ENCODE peak calls at places on chromosomes 16 and 17, in four cellular contexts. One of them, this sample, is unnamed.

GRCh38 chr16:85425061-85425662 is 188.0 kb upstream of the GSE1 start:
- DNase-seq in tibial artery: no peak
- DNase-seq in nephron progenitor cell: peak
- DNase-seq in ovary: peak
- DNase-seq in this sample: no peak

GRCh38 chr16:79673635-79674034 is 73.1 kb upstream of the MAF start:
- DNase-seq in tibial artery: no peak
- DNase-seq in nephron progenitor cell: no peak
- DNase-seq in ovary: no peak
- DNase-seq in this sample: no peak

GRCh38 chr17:7774037-7774659 is 56.6 kb downstream of the DNAH2 start:
- DNase-seq in tibial artery: no peak
- DNase-seq in nephron progenitor cell: no peak
- DNase-seq in ovary: no peak
- DNase-seq in this sample: no peak

GRCh38 chr16:86429663-86430062 is 80.7 kb upstream of the FOXF1 start:
- DNase-seq in tibial artery: no peak
- DNase-seq in nephron progenitor cell: no peak
- DNase-seq in ovary: no peak
- DNase-seq in this sample: no peak

GRCh38 chr16:82456683-82457082 is 170.1 kb upstream of the CDH13 start:
- DNase-seq in tibial artery: peak
- DNase-seq in nephron progenitor cell: peak
- DNase-seq in ovary: no peak
- DNase-seq in this sample: peak

GRCh38 chr16:4828567-4829320 is 18.3 kb downstream of the GLYR1 start:
- DNase-seq in tibial artery: no peak
- DNase-seq in nephron progenitor cell: no peak
- DNase-seq in ovary: no peak
- DNase-seq in this sample: no peak

GRCh38 chr16:56317998-56318912 is 107.1 kb downstream of the AMFR start:
- DNase-seq in tibial artery: peak
- DNase-seq in nephron progenitor cell: peak
- DNase-seq in ovary: peak
- DNase-seq in this sample: peak

GRCh38 chr16:81585785-81586184 is 141.2 kb downstream of the CMIP start:
- DNase-seq in tibial artery: no peak
- DNase-seq in nephron progenitor cell: no peak
- DNase-seq in ovary: no peak
- DNase-seq in this sample: no peak

GRCh38 chr17:50361561-50362480 is 11.2 kb downstream of the MRPL27 start:
- DNase-seq in tibial artery: no peak
- DNase-seq in nephron progenitor cell: peak
- DNase-seq in ovary: no peak
- DNase-seq in this sample: peak

GRCh38 chr16:72270531-72270930 is 98.6 kb upstream of the PMFBP1 start:
- DNase-seq in tibial artery: no peak
- DNase-seq in nephron progenitor cell: no peak
- DNase-seq in ovary: no peak
- DNase-seq in this sample: no peak

GRCh38 chr17:50290074-50290702 is 15.9 kb downstream of the TMEM92 start:
- DNase-seq in tibial artery: peak
- DNase-seq in nephron progenitor cell: no peak
- DNase-seq in ovary: peak
- DNase-seq in this sample: no peak

GRCh38 chr16:70258065-70258464 is 6.3 kb upstream of the EXOSC6 start:
- DNase-seq in tibial artery: peak
- DNase-seq in nephron progenitor cell: no peak
- DNase-seq in ovary: no peak
- DNase-seq in this sample: peak

GRCh38 chr16:8173111-8173644 is 417.1 kb downstream of the TMEM114 start:
- DNase-seq in tibial artery: no peak
- DNase-seq in nephron progenitor cell: peak
- DNase-seq in ovary: no peak
- DNase-seq in this sample: peak

GRCh38 chr17:39225308-39225973 is at the start of gene STAC2:
- DNase-seq in tibial artery: no peak
- DNase-seq in nephron progenitor cell: no peak
- DNase-seq in ovary: no peak
- DNase-seq in this sample: no peak

GRCh38 chr16:84598391-84598750 is 19.5 kb downstream of the COTL1 start:
- DNase-seq in tibial artery: no peak
- DNase-seq in nephron progenitor cell: no peak
- DNase-seq in ovary: no peak
- DNase-seq in this sample: no peak

GRCh38 chr17:45143101-45143670 is 5.1 kb upstream of the HEXIM1 start:
- DNase-seq in tibial artery: no peak
- DNase-seq in nephron progenitor cell: no peak
- DNase-seq in ovary: peak
- DNase-seq in this sample: no peak

GRCh38 chr16:4474192-4474961 is at the start of gene NMRAL1:
- DNase-seq in tibial artery: peak
- DNase-seq in nephron progenitor cell: peak
- DNase-seq in ovary: peak
- DNase-seq in this sample: peak

GRCh38 chr17:54945671-54946070 is 22.8 kb downstream of the COX11 start:
- DNase-seq in tibial artery: no peak
- DNase-seq in nephron progenitor cell: no peak
- DNase-seq in ovary: no peak
- DNase-seq in this sample: no peak

GRCh38 chr17:50934161-50934560 is 68.0 kb upstream of the TOB1 start:
- DNase-seq in tibial artery: no peak
- DNase-seq in nephron progenitor cell: no peak
- DNase-seq in ovary: no peak
- DNase-seq in this sample: no peak

GRCh38 chr16:14681115-14681514 is 13.0 kb downstream of the PLA2G10 start:
- DNase-seq in tibial artery: no peak
- DNase-seq in nephron progenitor cell: no peak
- DNase-seq in ovary: no peak
- DNase-seq in this sample: no peak

GRCh38 chr17:64506201-64506575 is at the start of gene DDX5:
- DNase-seq in tibial artery: peak
- DNase-seq in nephron progenitor cell: peak
- DNase-seq in ovary: peak
- DNase-seq in this sample: peak

GRCh38 chr17:40916366-40916765 is 21.1 kb downstream of the KRT23 start:
- DNase-seq in tibial artery: no peak
- DNase-seq in nephron progenitor cell: no peak
- DNase-seq in ovary: no peak
- DNase-seq in this sample: no peak

GRCh38 chr16:82301108-82301755 is 131.2 kb upstream of the MPHOSPH6 start:
- DNase-seq in tibial artery: no peak
- DNase-seq in nephron progenitor cell: no peak
- DNase-seq in ovary: no peak
- DNase-seq in this sample: no peak

GRCh38 chr17:1110844-1111598 is 68.8 kb downstream of the ABR start:
- DNase-seq in tibial artery: peak
- DNase-seq in nephron progenitor cell: no peak
- DNase-seq in ovary: no peak
- DNase-seq in this sample: no peak

GRCh38 chr16:74868501-74868900 is 93.9 kb upstream of the FA2H start:
- DNase-seq in tibial artery: no peak
- DNase-seq in nephron progenitor cell: no peak
- DNase-seq in ovary: no peak
- DNase-seq in this sample: no peak

GRCh38 chr17:79176792-79177601 is 102.4 kb downstream of the ENGASE start:
- DNase-seq in tibial artery: no peak
- DNase-seq in nephron progenitor cell: no peak
- DNase-seq in ovary: no peak
- DNase-seq in this sample: no peak

GRCh38 chr16:86308514-86308913 is 201.8 kb upstream of the FOXF1 start:
- DNase-seq in tibial artery: no peak
- DNase-seq in nephron progenitor cell: no peak
- DNase-seq in ovary: no peak
- DNase-seq in this sample: no peak

GRCh38 chr17:19773534-19773933 is 25.4 kb upstream of the ALDH3A1 start:
- DNase-seq in tibial artery: peak
- DNase-seq in nephron progenitor cell: no peak
- DNase-seq in ovary: no peak
- DNase-seq in this sample: no peak

GRCh38 chr17:39700148-39700987 is 504 bp downstream of the ERBB2 start:
- DNase-seq in tibial artery: peak
- DNase-seq in nephron progenitor cell: peak
- DNase-seq in ovary: peak
- DNase-seq in this sample: no peak

GRCh38 chr17:17077861-17078732 is 35.8 kb downstream of the MPRIP start:
- DNase-seq in tibial artery: peak
- DNase-seq in nephron progenitor cell: no peak
- DNase-seq in ovary: no peak
- DNase-seq in this sample: no peak

GRCh38 chr16:28820016-28820415 is 2.8 kb upstream of the ATXN2L start:
- DNase-seq in tibial artery: no peak
- DNase-seq in nephron progenitor cell: no peak
- DNase-seq in ovary: no peak
- DNase-seq in this sample: no peak

GRCh38 chr16:25896412-25896811 is 204.7 kb downstream of the HS3ST4 start:
- DNase-seq in tibial artery: no peak
- DNase-seq in nephron progenitor cell: no peak
- DNase-seq in ovary: no peak
- DNase-seq in this sample: no peak

GRCh38 chr16:85361441-85362118 is 249.3 kb upstream of the CIBAR2 start:
- DNase-seq in tibial artery: no peak
- DNase-seq in nephron progenitor cell: no peak
- DNase-seq in ovary: no peak
- DNase-seq in this sample: no peak

GRCh38 chr16:31032736-31033708 is at the start of gene STX4:
- DNase-seq in tibial artery: peak
- DNase-seq in nephron progenitor cell: peak
- DNase-seq in ovary: peak
- DNase-seq in this sample: peak

GRCh38 chr16:12463961-12464360 is 339.7 kb downstream of the CPPED1 start:
- DNase-seq in tibial artery: no peak
- DNase-seq in nephron progenitor cell: no peak
- DNase-seq in ovary: no peak
- DNase-seq in this sample: no peak

GRCh38 chr16:86735727-86736126 is 157.4 kb downstream of the FOXL1 start:
- DNase-seq in tibial artery: no peak
- DNase-seq in nephron progenitor cell: no peak
- DNase-seq in ovary: no peak
- DNase-seq in this sample: no peak

GRCh38 chr16:86555763-86556130 is 712 bp upstream of the MTHFSD start:
- DNase-seq in tibial artery: no peak
- DNase-seq in nephron progenitor cell: no peak
- DNase-seq in ovary: no peak
- DNase-seq in this sample: no peak

DNA sequence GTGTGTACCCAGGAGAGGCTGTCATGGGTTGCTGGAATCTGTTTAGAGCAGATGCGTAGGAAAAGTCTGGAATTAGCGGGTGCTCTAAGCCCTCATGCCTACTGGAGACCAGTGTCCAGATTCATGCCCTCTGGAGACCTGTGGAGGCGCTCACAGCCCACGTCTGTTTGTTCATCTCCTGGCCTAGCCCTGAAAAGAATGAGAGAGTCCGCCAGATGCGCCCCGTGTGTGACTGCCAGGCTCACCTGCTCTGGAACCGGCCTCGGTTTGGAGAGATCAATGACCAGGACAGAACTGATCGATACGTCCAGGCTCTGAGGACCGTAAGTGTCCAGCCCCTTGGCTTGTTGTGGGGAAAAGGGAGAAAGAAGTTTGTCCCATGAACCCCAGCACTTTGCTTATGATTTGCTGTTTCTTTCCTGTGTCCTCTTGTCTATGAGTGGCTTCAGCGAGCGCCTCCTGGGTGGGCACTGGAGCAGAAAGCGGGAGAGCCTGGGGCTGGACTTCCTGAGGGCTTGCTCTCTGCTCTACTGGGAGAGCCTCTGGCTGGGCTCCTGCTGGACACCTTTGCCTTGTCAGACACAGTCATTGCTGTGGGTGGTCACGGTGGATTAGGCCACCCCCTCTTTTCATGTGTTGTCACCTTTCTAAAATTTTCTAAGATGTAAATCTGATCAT is 35.3 kb downstream of the PRMT7 start:
- DNase-seq in tibial artery: no peak
- DNase-seq in nephron progenitor cell: no peak
- DNase-seq in ovary: no peak
- DNase-seq in this sample: no peak
- TF ChIP-seq CTCF in tibial artery: no peak
- TF ChIP-seq CTCF in nephron progenitor cell: no peak
- TF ChIP-seq CTCF in ovary: no peak
- TF ChIP-seq CTCF in this sample: no peak

GRCh38 chr17:18185832-18186231 is 2.2 kb downstream of the ALKBH5 start:
- DNase-seq in tibial artery: no peak
- DNase-seq in nephron progenitor cell: no peak
- DNase-seq in ovary: no peak
- DNase-seq in this sample: no peak
- TF ChIP-seq CTCF in tibial artery: no peak
- TF ChIP-seq CTCF in nephron progenitor cell: no peak
- TF ChIP-seq CTCF in ovary: no peak
- TF ChIP-seq CTCF in this sample: no peak

DNA sequence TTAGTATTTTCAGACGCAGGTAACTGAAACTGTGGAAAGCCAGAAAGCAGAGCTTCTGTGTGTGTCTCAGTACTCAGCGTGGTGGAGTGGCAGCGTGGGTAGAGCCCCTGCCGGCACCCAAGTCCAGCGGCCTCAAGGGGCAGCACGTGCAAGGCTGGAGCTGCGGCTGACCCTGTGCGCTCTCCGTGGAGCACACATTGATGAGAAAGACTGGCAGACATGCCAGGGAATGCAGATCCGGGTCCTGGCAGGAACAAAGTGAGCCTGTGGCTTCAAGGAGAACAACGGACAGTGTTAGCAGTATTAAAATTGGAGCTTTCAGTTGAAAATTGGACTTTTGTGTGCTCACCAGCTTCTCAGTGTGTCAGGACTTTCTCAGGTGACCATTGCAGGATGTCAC is 23.3 kb downstream of the ZC3H18 start:
- DNase-seq in tibial artery: no peak
- DNase-seq in nephron progenitor cell: no peak
- DNase-seq in ovary: no peak
- DNase-seq in this sample: no peak
- TF ChIP-seq CTCF in tibial artery: no peak
- TF ChIP-seq CTCF in nephron progenitor cell: no peak
- TF ChIP-seq CTCF in ovary: no peak
- TF ChIP-seq CTCF in this sample: no peak

DNA sequence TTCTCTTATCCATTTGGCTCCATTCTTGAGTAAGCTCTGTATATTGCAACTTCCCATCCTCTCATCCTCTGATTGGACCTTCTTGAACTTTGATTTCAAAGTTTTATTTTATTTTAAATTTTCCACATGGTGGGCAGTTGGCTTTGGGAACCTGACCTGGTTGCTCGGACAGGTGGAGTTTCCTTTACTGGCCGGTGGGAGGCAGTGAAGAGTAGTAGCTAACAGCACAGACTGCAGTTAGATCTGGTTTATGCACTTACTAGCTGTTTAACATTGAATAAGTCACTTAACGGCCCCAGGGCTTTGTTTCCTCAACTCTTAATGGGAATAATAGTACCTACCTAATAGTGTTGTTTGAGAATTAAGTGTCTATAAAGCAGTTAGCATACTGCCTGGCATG is 92.8 kb downstream of the GPR139 start:
- DNase-seq in tibial artery: no peak
- DNase-seq in nephron progenitor cell: peak
- DNase-seq in ovary: no peak
- DNase-seq in this sample: no peak
- TF ChIP-seq CTCF in tibial artery: no peak
- TF ChIP-seq CTCF in nephron progenitor cell: peak
- TF ChIP-seq CTCF in ovary: no peak
- TF ChIP-seq CTCF in this sample: peak

GRCh38 chr16:23348579-23349469 is 46.7 kb downstream of the SCNN1B start:
- DNase-seq in tibial artery: no peak
- DNase-seq in nephron progenitor cell: peak
- DNase-seq in ovary: no peak
- DNase-seq in this sample: no peak
- TF ChIP-seq CTCF in tibial artery: no peak
- TF ChIP-seq CTCF in nephron progenitor cell: no peak
- TF ChIP-seq CTCF in ovary: no peak
- TF ChIP-seq CTCF in this sample: no peak